ENCODE peak calls at places on chromosomes 5 and 9, in ten cellular contexts. One of them, this sample, is unnamed.

GRCh38 chr5:31824886-31825774 is 186.2 kb downstream of the PDZD2 start:
- DNase-seq in IMR-90: peak
- DNase-seq in GM12865: peak
- DNase-seq in vagina: no peak
- DNase-seq in esophagus squamous epithelium: no peak
- DNase-seq in stomach: peak
- DNase-seq in endothelial cell: peak
- DNase-seq in GM20000: peak
- DNase-seq in neural crest cell: peak
- DNase-seq in tibial nerve: peak
- DNase-seq in this sample: peak

GRCh38 chr5:21654-22233 is 70.2 kb upstream of the PLEKHG4B start:
- DNase-seq in GM12865: no peak
- DNase-seq in IMR-90: peak
- DNase-seq in esophagus squamous epithelium: no peak
- DNase-seq in tibial nerve: no peak
- DNase-seq in vagina: no peak
- DNase-seq in stomach: no peak
- DNase-seq in endothelial cell: no peak
- DNase-seq in neural crest cell: no peak
- DNase-seq in GM20000: no peak
- DNase-seq in this sample: peak

GRCh38 chr5:8270246-8270645 is 401.3 kb downstream of the MTRR start:
- DNase-seq in neural crest cell: no peak
- DNase-seq in IMR-90: no peak
- DNase-seq in esophagus squamous epithelium: no peak
- DNase-seq in stomach: no peak
- DNase-seq in endothelial cell: no peak
- DNase-seq in vagina: no peak
- DNase-seq in tibial nerve: no peak
- DNase-seq in GM20000: no peak
- DNase-seq in GM12865: no peak
- DNase-seq in this sample: no peak

GRCh38 chr5:38697013-38697412 is 140.6 kb upstream of the LIFR start:
- DNase-seq in stomach: no peak
- DNase-seq in IMR-90: no peak
- DNase-seq in neural crest cell: no peak
- DNase-seq in tibial nerve: no peak
- DNase-seq in esophagus squamous epithelium: no peak
- DNase-seq in GM12865: no peak
- DNase-seq in GM20000: no peak
- DNase-seq in endothelial cell: no peak
- DNase-seq in vagina: no peak
- DNase-seq in this sample: no peak

GRCh38 chr9:137679695-137680305 is 61.0 kb downstream of the EHMT1 start:
- DNase-seq in neural crest cell: no peak
- DNase-seq in vagina: no peak
- DNase-seq in IMR-90: no peak
- DNase-seq in stomach: no peak
- DNase-seq in esophagus squamous epithelium: no peak
- DNase-seq in GM12865: peak
- DNase-seq in GM20000: no peak
- DNase-seq in endothelial cell: no peak
- DNase-seq in tibial nerve: no peak
- DNase-seq in this sample: no peak

GRCh38 chr5:91027316-91027937 is 355.7 kb downstream of the ARRDC3 start:
- DNase-seq in neural crest cell: no peak
- DNase-seq in vagina: no peak
- DNase-seq in tibial nerve: no peak
- DNase-seq in endothelial cell: no peak
- DNase-seq in esophagus squamous epithelium: no peak
- DNase-seq in GM12865: no peak
- DNase-seq in GM20000: no peak
- DNase-seq in stomach: no peak
- DNase-seq in IMR-90: no peak
- DNase-seq in this sample: no peak

GRCh38 chr9:130018260-130018659 is 24.7 kb downstream of the FNBP1 start:
- DNase-seq in GM20000: no peak
- DNase-seq in stomach: no peak
- DNase-seq in tibial nerve: no peak
- DNase-seq in esophagus squamous epithelium: no peak
- DNase-seq in vagina: no peak
- DNase-seq in GM12865: peak
- DNase-seq in neural crest cell: no peak
- DNase-seq in IMR-90: peak
- DNase-seq in endothelial cell: no peak
- DNase-seq in this sample: no peak

GRCh38 chr5:68187268-68188055 is 28.1 kb upstream of the PIK3R1 start:
- DNase-seq in tibial nerve: no peak
- DNase-seq in GM12865: no peak
- DNase-seq in IMR-90: peak
- DNase-seq in esophagus squamous epithelium: no peak
- DNase-seq in stomach: no peak
- DNase-seq in endothelial cell: peak
- DNase-seq in vagina: no peak
- DNase-seq in neural crest cell: peak
- DNase-seq in GM20000: no peak
- DNase-seq in this sample: no peak

GRCh38 chr9:135310134-135310533 is 169.4 kb upstream of the PPP1R26 start:
- DNase-seq in GM20000: no peak
- DNase-seq in endothelial cell: no peak
- DNase-seq in tibial nerve: no peak
- DNase-seq in IMR-90: no peak
- DNase-seq in esophagus squamous epithelium: no peak
- DNase-seq in stomach: no peak
- DNase-seq in GM12865: no peak
- DNase-seq in vagina: peak
- DNase-seq in neural crest cell: no peak
- DNase-seq in this sample: no peak

GRCh38 chr5:172505403-172505759 is 51.1 kb upstream of the SH3PXD2B start:
- DNase-seq in esophagus squamous epithelium: no peak
- DNase-seq in tibial nerve: no peak
- DNase-seq in GM12865: no peak
- DNase-seq in vagina: peak
- DNase-seq in IMR-90: no peak
- DNase-seq in stomach: no peak
- DNase-seq in GM20000: no peak
- DNase-seq in neural crest cell: no peak
- DNase-seq in endothelial cell: peak
- DNase-seq in this sample: no peak

GRCh38 chr5:87122171-87122977 is 145.3 kb upstream of the RASA1 start:
- DNase-seq in tibial nerve: no peak
- DNase-seq in endothelial cell: no peak
- DNase-seq in GM12865: peak
- DNase-seq in esophagus squamous epithelium: no peak
- DNase-seq in stomach: no peak
- DNase-seq in neural crest cell: no peak
- DNase-seq in GM20000: no peak
- DNase-seq in IMR-90: no peak
- DNase-seq in vagina: no peak
- DNase-seq in this sample: no peak

GRCh38 chr5:180093651-180094382 is 22.3 kb upstream of the RNF130 start:
- DNase-seq in GM20000: no peak
- DNase-seq in GM12865: no peak
- DNase-seq in vagina: no peak
- DNase-seq in stomach: no peak
- DNase-seq in IMR-90: no peak
- DNase-seq in endothelial cell: no peak
- DNase-seq in tibial nerve: no peak
- DNase-seq in esophagus squamous epithelium: no peak
- DNase-seq in neural crest cell: no peak
- DNase-seq in this sample: no peak

GRCh38 chr5:170633235-170634041 is 129.6 kb downstream of the KCNIP1 start:
- DNase-seq in GM20000: no peak
- DNase-seq in vagina: no peak
- DNase-seq in tibial nerve: no peak
- DNase-seq in neural crest cell: no peak
- DNase-seq in stomach: no peak
- DNase-seq in IMR-90: peak
- DNase-seq in GM12865: no peak
- DNase-seq in endothelial cell: peak
- DNase-seq in esophagus squamous epithelium: no peak
- DNase-seq in this sample: peak

GRCh38 chr5:60333103-60333502 is 366.9 kb downstream of the DEPDC1B start:
- DNase-seq in neural crest cell: no peak
- DNase-seq in tibial nerve: no peak
- DNase-seq in endothelial cell: no peak
- DNase-seq in vagina: no peak
- DNase-seq in IMR-90: peak
- DNase-seq in stomach: no peak
- DNase-seq in GM12865: no peak
- DNase-seq in esophagus squamous epithelium: no peak
- DNase-seq in GM20000: no peak
- DNase-seq in this sample: peak

GRCh38 chr9:112659906-112660305 is 58.0 kb downstream of the INIP start:
- DNase-seq in esophagus squamous epithelium: no peak
- DNase-seq in IMR-90: no peak
- DNase-seq in stomach: no peak
- DNase-seq in tibial nerve: no peak
- DNase-seq in GM12865: no peak
- DNase-seq in GM20000: no peak
- DNase-seq in neural crest cell: no peak
- DNase-seq in vagina: no peak
- DNase-seq in endothelial cell: no peak
- DNase-seq in this sample: no peak
- TF ChIP-seq CTCF in esophagus squamous epithelium: no peak
- TF ChIP-seq CTCF in IMR-90: no peak
- TF ChIP-seq CTCF in stomach: no peak
- TF ChIP-seq CTCF in tibial nerve: no peak
- TF ChIP-seq CTCF in GM12865: no peak
- TF ChIP-seq CTCF in GM20000: no peak
- TF ChIP-seq CTCF in neural crest cell: no peak
- TF ChIP-seq CTCF in vagina: no peak
- TF ChIP-seq CTCF in endothelial cell: no peak
- TF ChIP-seq CTCF in this sample: no peak

DNA sequence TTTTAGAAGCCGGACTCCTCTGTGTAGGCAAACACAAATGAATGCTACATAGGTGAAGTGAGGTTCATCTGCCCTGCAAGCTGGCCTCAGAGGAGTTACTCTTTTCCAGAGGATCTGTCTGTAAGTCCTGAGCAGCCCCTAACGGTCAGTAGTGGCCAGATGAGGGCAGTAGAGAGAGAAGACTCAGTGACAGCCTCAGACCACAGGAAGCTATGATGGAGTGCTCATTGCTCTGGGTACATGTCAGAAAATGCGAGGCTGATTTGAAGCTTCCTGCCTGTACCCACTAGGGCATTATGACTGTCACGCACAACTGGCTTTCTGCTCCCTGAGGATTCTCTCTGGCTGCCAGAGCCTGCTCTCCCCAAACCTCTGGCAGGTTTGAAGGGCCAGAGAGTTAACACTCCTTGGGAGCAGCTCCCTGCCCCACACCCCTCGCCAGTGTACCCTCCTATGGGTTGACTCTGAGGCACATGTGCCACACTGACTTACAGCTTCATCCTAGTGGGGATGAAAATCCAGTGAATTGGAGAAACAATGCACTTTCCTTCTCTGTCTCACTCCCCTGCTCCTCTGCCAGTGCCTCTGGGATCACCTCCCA is 141.5 kb downstream of the GABRG2 start:
- DNase-seq in endothelial cell: peak
- DNase-seq in IMR-90: no peak
- DNase-seq in GM12865: peak
- DNase-seq in stomach: peak
- DNase-seq in neural crest cell: peak
- DNase-seq in GM20000: peak
- DNase-seq in tibial nerve: no peak
- DNase-seq in vagina: no peak
- DNase-seq in esophagus squamous epithelium: no peak
- DNase-seq in this sample: no peak
- TF ChIP-seq CTCF in endothelial cell: no peak
- TF ChIP-seq CTCF in IMR-90: no peak
- TF ChIP-seq CTCF in GM12865: peak
- TF ChIP-seq CTCF in stomach: no peak
- TF ChIP-seq CTCF in neural crest cell: peak
- TF ChIP-seq CTCF in GM20000: peak
- TF ChIP-seq CTCF in tibial nerve: no peak
- TF ChIP-seq CTCF in vagina: no peak
- TF ChIP-seq CTCF in esophagus squamous epithelium: no peak
- TF ChIP-seq CTCF in this sample: no peak

DNA sequence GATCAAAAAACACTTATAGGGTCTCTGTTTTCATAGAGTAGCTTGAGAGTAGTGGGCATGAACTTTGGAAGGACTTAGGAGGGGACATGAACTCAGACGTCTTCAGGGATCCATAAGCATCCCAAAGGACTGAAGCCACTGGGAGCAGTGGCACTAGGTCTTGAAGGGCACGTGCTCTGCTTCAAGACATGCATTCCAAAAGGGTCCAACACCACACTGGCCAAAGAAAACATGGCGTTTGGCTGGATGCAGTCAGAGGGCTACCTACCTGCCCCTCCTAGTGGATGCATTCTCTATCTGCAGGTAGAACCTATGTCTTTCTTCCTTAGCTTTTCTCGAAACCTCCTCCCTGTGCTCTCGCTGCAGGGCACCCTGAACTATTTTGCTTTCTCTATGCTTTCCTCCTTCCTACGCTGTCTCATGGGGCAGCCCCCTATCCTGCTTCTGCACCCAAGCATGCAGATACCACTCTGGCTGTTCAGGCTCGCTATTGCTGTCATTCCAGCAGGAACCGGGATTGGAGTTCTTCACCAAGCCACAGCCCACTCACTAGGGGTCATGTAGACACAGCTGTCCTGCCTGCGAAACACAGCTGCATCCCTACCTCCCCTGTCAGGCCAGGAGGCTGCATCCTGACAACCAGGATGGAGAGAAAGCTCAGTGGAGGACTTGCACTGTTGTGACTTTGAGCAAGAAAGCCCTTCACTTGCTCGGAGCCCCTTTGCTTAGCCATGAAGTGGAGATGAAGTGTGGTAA is 11.9 kb downstream of the FAM240B start:
- DNase-seq in neural crest cell: no peak
- DNase-seq in endothelial cell: no peak
- DNase-seq in IMR-90: no peak
- DNase-seq in GM12865: peak
- DNase-seq in tibial nerve: no peak
- DNase-seq in esophagus squamous epithelium: no peak
- DNase-seq in stomach: no peak
- DNase-seq in vagina: no peak
- DNase-seq in GM20000: peak
- DNase-seq in this sample: no peak
- TF ChIP-seq CTCF in neural crest cell: peak
- TF ChIP-seq CTCF in endothelial cell: peak
- TF ChIP-seq CTCF in IMR-90: no peak
- TF ChIP-seq CTCF in GM12865: peak
- TF ChIP-seq CTCF in tibial nerve: no peak
- TF ChIP-seq CTCF in esophagus squamous epithelium: no peak
- TF ChIP-seq CTCF in stomach: no peak
- TF ChIP-seq CTCF in vagina: no peak
- TF ChIP-seq CTCF in GM20000: peak
- TF ChIP-seq CTCF in this sample: peak

DNA sequence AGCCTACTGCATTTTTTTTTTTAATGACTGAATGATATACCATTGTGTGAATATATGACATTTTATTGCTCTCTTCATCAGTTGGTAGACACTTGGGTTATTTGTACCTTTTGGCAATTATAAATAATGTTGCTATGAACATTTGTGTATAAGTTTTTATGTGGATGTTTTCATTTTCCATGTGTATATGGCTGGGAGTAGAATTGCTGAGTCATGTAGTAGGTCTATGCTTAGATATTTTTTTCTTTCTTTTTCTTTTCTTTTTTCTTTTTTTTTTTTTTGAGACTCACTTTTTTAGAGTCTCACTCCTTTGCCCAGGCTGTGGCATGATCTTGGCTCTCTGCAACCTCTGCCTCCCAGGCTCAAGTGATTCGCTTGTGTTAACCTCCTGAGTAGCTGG is 32.9 kb upstream of the FAM120AOS start:
- DNase-seq in tibial nerve: no peak
- DNase-seq in IMR-90: peak
- DNase-seq in neural crest cell: no peak
- DNase-seq in GM12865: no peak
- DNase-seq in vagina: no peak
- DNase-seq in GM20000: no peak
- DNase-seq in stomach: no peak
- DNase-seq in endothelial cell: no peak
- DNase-seq in esophagus squamous epithelium: no peak
- DNase-seq in this sample: no peak
- TF ChIP-seq CTCF in tibial nerve: no peak
- TF ChIP-seq CTCF in IMR-90: no peak
- TF ChIP-seq CTCF in neural crest cell: no peak
- TF ChIP-seq CTCF in GM12865: no peak
- TF ChIP-seq CTCF in vagina: no peak
- TF ChIP-seq CTCF in GM20000: no peak
- TF ChIP-seq CTCF in stomach: no peak
- TF ChIP-seq CTCF in endothelial cell: no peak
- TF ChIP-seq CTCF in esophagus squamous epithelium: no peak
- TF ChIP-seq CTCF in this sample: no peak